ENCODE peak calls at places on chromosomes 1 and 21, in four cellular contexts. One of them, this sample, is unnamed.

GRCh38 chr1:230128569-230129269 is 61.7 kb downstream of the GALNT2 start:
- DNase-seq in GM23338: no peak
- DNase-seq in stomach: no peak
- DNase-seq in transverse colon: no peak
- DNase-seq in this sample: no peak

GRCh38 chr1:173870252-173871075 is 2.3 kb downstream of the ZBTB37 start:
- DNase-seq in transverse colon: peak
- DNase-seq in GM23338: no peak
- DNase-seq in stomach: peak
- DNase-seq in this sample: no peak

GRCh38 chr1:44497422-44498170 is 92.5 kb downstream of the RNF220 start:
- DNase-seq in GM23338: no peak
- DNase-seq in stomach: no peak
- DNase-seq in transverse colon: no peak
- DNase-seq in this sample: no peak

GRCh38 chr1:18912550-18912949 is 10.2 kb upstream of the ALDH4A1 start:
- DNase-seq in transverse colon: no peak
- DNase-seq in stomach: no peak
- DNase-seq in GM23338: no peak
- DNase-seq in this sample: no peak

GRCh38 chr1:244273845-244274619 is 177.7 kb downstream of the ADSS2 start:
- DNase-seq in transverse colon: peak
- DNase-seq in GM23338: no peak
- DNase-seq in stomach: peak
- DNase-seq in this sample: no peak

GRCh38 chr1:202280595-202280994 is 61.1 kb downstream of the UBE2T start:
- DNase-seq in stomach: no peak
- DNase-seq in GM23338: peak
- DNase-seq in transverse colon: no peak
- DNase-seq in this sample: no peak

GRCh38 chr1:243254233-243254926 is 701 bp downstream of the CEP170 start:
- DNase-seq in transverse colon: peak
- DNase-seq in stomach: peak
- DNase-seq in GM23338: peak
- DNase-seq in this sample: peak

GRCh38 chr1:17610713-17611112 is 71.2 kb downstream of the ARHGEF10L start:
- DNase-seq in GM23338: no peak
- DNase-seq in stomach: no peak
- DNase-seq in transverse colon: no peak
- DNase-seq in this sample: no peak

GRCh38 chr1:176656257-176656995 is 193.5 kb downstream of the PAPPA2 start:
- DNase-seq in transverse colon: no peak
- DNase-seq in stomach: no peak
- DNase-seq in GM23338: no peak
- DNase-seq in this sample: no peak

GRCh38 chr1:32447469-32448185 is 17.2 kb upstream of the ZBTB8B start:
- DNase-seq in transverse colon: no peak
- DNase-seq in GM23338: peak
- DNase-seq in stomach: no peak
- DNase-seq in this sample: no peak

GRCh38 chr1:18142969-18143368 is 35.4 kb downstream of the IGSF21 start:
- DNase-seq in GM23338: no peak
- DNase-seq in transverse colon: no peak
- DNase-seq in stomach: no peak
- DNase-seq in this sample: no peak

GRCh38 chr1:197787056-197787455 is 11.8 kb upstream of the DENND1B start:
- DNase-seq in stomach: no peak
- DNase-seq in GM23338: no peak
- DNase-seq in transverse colon: no peak
- DNase-seq in this sample: no peak

GRCh38 chr21:25373126-25374082 is 233.9 kb downstream of the MRPL39 start:
- DNase-seq in GM23338: peak
- DNase-seq in stomach: no peak
- DNase-seq in transverse colon: no peak
- DNase-seq in this sample: no peak

GRCh38 chr1:145701306-145701862 is 5.8 kb downstream of the PDZK1 start:
- DNase-seq in stomach: no peak
- DNase-seq in GM23338: no peak
- DNase-seq in transverse colon: no peak
- DNase-seq in this sample: no peak

GRCh38 chr1:156912310-156912709 is 8.1 kb upstream of the LRRC71 start:
- DNase-seq in GM23338: no peak
- DNase-seq in stomach: no peak
- DNase-seq in transverse colon: no peak
- DNase-seq in this sample: no peak
- TF ChIP-seq POLR2AphosphoS5 in GM23338: no peak
- TF ChIP-seq POLR2AphosphoS5 in stomach: no peak
- TF ChIP-seq POLR2AphosphoS5 in transverse colon: no peak
- TF ChIP-seq POLR2AphosphoS5 in this sample: no peak

GRCh38 chr1:120179420-120180348 is 3.4 kb upstream of the SEC22B start:
- DNase-seq in stomach: no peak
- DNase-seq in GM23338: peak
- DNase-seq in transverse colon: peak
- DNase-seq in this sample: no peak

GRCh38 chr1:120178799-120179419 is 2.6 kb upstream of the SEC22B start:
- DNase-seq in GM23338: peak
- DNase-seq in transverse colon: no peak
- DNase-seq in stomach: no peak
- DNase-seq in this sample: no peak

GRCh38 chr1:120176092-120176855 is at the start of gene SEC22B:
- DNase-seq in transverse colon: peak
- DNase-seq in GM23338: peak
- DNase-seq in stomach: peak
- DNase-seq in this sample: peak
- TF ChIP-seq POLR2AphosphoS5 in transverse colon: peak
- TF ChIP-seq POLR2AphosphoS5 in GM23338: peak
- TF ChIP-seq POLR2AphosphoS5 in stomach: peak
- TF ChIP-seq POLR2AphosphoS5 in this sample: peak

DNA sequence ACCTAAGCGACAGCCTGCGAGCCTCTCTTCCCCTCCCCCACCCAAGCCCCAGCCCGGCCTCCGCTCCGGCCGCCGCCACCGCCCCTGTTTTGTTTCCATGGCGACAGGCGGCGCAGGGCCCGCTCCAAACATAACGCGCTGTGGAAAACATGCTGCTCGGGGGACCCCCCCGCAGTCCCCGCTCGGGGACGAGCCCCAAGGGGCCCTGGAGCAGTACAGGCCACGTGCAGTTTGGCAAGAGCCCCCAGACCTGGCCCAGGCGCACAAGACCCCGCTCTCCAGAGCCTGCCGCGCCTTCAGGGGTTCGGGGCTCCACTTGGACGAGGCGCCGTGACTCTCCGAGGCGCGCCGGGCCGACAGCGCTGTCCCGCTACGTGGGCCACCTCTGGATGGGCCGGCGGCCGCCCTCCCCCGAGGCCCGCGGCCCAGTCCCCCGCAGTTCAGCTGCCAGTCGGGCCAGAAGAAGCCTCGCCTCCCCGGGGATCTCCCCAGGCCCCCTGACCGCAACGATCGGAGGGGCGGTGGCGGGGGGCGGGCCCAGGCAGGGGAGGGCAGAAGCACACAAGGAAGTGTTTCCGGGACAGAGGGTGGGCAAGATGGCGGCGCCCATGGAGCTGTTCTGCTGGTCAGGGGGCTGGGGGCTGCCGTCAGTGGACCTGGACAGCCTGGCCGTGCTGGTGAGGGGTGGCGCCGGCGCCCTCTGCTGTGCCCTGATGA is at the start of gene MTX1:
- DNase-seq in GM23338: peak
- DNase-seq in transverse colon: peak
- DNase-seq in stomach: peak
- DNase-seq in this sample: no peak
- TF ChIP-seq POLR2AphosphoS5 in GM23338: peak
- TF ChIP-seq POLR2AphosphoS5 in transverse colon: peak
- TF ChIP-seq POLR2AphosphoS5 in stomach: no peak
- TF ChIP-seq POLR2AphosphoS5 in this sample: peak

DNA sequence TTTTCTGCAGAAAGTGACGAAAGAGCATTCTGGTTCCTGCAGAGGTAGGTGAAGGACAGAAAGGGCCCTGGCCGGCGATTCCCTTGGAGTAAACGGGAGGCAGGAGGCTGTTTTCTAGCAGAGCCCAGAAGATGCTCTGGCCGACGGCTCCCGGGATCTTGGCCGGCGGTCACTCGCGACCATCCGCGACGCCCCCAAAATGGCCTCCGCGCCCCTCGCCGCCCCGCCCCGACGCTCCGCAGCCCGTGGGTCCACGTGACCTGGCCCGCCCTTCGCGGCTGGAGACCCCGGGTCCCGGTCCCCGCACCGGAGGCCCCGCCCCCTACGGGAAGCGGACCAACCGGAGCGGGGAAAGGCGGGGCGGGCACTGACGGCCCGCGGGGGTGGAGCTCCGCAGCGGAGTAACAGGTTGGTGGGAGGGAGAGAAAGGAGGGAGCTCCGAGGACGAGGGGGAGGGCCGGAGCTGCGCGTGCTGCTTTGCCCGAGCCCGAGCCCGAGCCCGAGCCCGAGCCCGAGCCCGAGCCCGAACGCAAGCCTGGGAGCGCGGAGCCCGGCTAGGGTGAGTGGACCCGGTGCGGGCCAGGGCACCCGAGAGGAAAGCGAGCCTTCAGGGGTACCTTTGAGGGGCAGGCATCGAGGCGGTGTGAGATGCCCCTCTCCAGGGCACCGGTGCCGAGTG is at the start of gene CGN:
- DNase-seq in GM23338: peak
- DNase-seq in transverse colon: peak
- DNase-seq in stomach: peak
- DNase-seq in this sample: no peak
- TF ChIP-seq POLR2AphosphoS5 in GM23338: peak
- TF ChIP-seq POLR2AphosphoS5 in transverse colon: peak
- TF ChIP-seq POLR2AphosphoS5 in stomach: no peak
- TF ChIP-seq POLR2AphosphoS5 in this sample: no peak

DNA sequence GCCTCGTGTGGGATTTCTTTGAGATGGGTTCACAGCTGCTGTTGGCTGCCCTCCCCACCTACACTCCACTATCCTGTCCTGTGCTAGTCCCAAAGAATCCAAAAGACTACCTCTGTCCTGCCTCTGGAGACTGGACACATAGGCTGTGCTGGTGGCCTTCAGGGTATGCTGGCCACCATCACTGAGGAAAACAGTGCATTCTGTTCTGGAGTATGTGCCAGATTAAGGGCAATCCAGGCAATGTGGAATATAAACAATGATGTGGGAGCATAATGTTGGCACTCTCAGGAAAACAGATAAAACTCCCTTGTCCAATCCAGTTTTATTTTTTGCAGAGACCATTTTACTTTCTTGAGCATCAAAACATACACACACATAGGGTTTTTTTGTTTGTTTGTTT is 94.3 kb downstream of the GLUL start:
- DNase-seq in stomach: no peak
- DNase-seq in transverse colon: no peak
- DNase-seq in GM23338: no peak
- DNase-seq in this sample: no peak
- TF ChIP-seq POLR2AphosphoS5 in stomach: no peak
- TF ChIP-seq POLR2AphosphoS5 in transverse colon: no peak
- TF ChIP-seq POLR2AphosphoS5 in GM23338: no peak
- TF ChIP-seq POLR2AphosphoS5 in this sample: no peak

DNA sequence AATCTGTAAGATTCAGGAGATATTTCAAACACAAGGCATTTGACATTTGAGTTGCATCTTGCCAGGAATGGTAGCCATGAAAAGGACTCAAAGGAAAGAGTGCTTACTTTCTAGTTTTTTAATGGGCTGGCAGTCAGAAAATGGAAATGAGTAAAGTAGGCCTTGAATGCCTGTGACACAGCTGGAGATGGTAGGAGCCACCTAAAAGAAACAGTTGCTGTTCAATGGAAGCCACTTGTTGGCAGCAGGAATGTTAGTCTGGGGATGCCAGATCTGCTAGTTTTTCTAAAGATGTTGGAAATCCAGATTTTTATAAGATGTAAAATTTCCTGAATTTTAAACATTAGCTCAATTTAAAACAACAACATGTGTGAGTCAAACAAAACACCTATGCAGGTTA is 43.6 kb downstream of the CACHD1 start:
- DNase-seq in transverse colon: no peak
- DNase-seq in stomach: no peak
- DNase-seq in GM23338: no peak
- DNase-seq in this sample: no peak
- TF ChIP-seq POLR2AphosphoS5 in transverse colon: no peak
- TF ChIP-seq POLR2AphosphoS5 in stomach: no peak
- TF ChIP-seq POLR2AphosphoS5 in GM23338: no peak
- TF ChIP-seq POLR2AphosphoS5 in this sample: no peak